ENCODE peak calls at places on chromosome 4, in nine cellular contexts. T is A549, J is lower leg skin, Y is erythroblast, A is HCT116, R is Peyer's patch, P is testis, V is ovary, O is GM12892. N is an unnamed sample.

GRCh38 chr4:654871-655734 is 19.0 kb downstream of the ATP5ME start:
- DNase-seq in T (no peak), J (no peak), Y (no peak), A (no peak), R (no peak), P (no peak), V (no peak), O (no peak), N (no peak)

GRCh38 chr4:187209921-187210613 is 486.4 kb upstream of the FAT1 start:
- DNase-seq in T (no peak), J (no peak), Y (no peak), A (no peak), R (no peak), P (peak; percentile 39), V (peak; percentile 24), O (no peak), N (no peak)

GRCh38 chr4:150889306-150889705 is 125.8 kb downstream of the LRBA start:
- DNase-seq in T (no peak), J (no peak), Y (no peak), A (no peak), R (no peak), P (no peak), V (no peak), O (no peak), N (no peak)

GRCh38 chr4:8728536-8729407 is 136.2 kb downstream of the CPZ start:
- DNase-seq in T (no peak), J (peak; percentile 70), Y (no peak), A (no peak), R (peak; percentile 8), P (no peak), V (no peak), O (no peak), N (no peak)

GRCh38 chr4:53477038-53477565 is 99.7 kb downstream of the FIP1L1 start:
- DNase-seq in T (no peak), J (no peak), Y (no peak), A (no peak), R (no peak), P (no peak), V (no peak), O (no peak), N (no peak)

GRCh38 chr4:154660052-154660451 is 47.6 kb upstream of the FGG start:
- DNase-seq in T (no peak), J (no peak), Y (no peak), A (no peak), R (no peak), P (peak; percentile 57), V (no peak), O (no peak), N (no peak)

GRCh38 chr4:76526585-76526990 is 91.6 kb downstream of the SHROOM3 start:
- DNase-seq in T (no peak), J (no peak), Y (no peak), A (no peak), R (no peak), P (no peak), V (no peak), O (no peak), N (no peak)

GRCh38 chr4:124060261-124060918 is 652.1 kb downstream of the ANKRD50 start:
- DNase-seq in T (no peak), J (peak; percentile 85), Y (no peak), A (no peak), R (no peak), P (peak; percentile 78), V (peak; percentile 53), O (no peak), N (no peak)

GRCh38 chr4:150126880-150127236 is 48.6 kb downstream of the DCLK2 start:
- DNase-seq in T (no peak), J (no peak), Y (no peak), A (no peak), R (no peak), P (no peak), V (no peak), O (no peak), N (no peak)

GRCh38 chr4:5708171-5708828 is at the start of gene EVC2:
- DNase-seq in T (peak; percentile 13), J (peak; percentile 96), Y (no peak), A (no peak), R (peak; percentile 34), P (peak; percentile 74), V (peak; percentile 85), O (no peak), N (no peak)

GRCh38 chr4:135510582-135510981 is 1309.0 kb upstream of the PABPC4L start:
- DNase-seq in T (no peak), J (no peak), Y (no peak), A (no peak), R (no peak), P (no peak), V (no peak), O (no peak), N (no peak)

GRCh38 chr4:7911044-7911578 is 28.6 kb downstream of the AFAP1 start:
- DNase-seq in T (no peak), J (no peak), Y (no peak), A (no peak), R (no peak), P (no peak), V (no peak), O (no peak), N (no peak)

GRCh38 chr4:83657336-83657735 is 121.4 kb downstream of the GPAT3 start:
- DNase-seq in T (no peak), J (no peak), Y (no peak), A (no peak), R (no peak), P (no peak), V (no peak), O (no peak), N (no peak)

GRCh38 chr4:127574643-127575042 is 58.1 kb upstream of the INTU start:
- DNase-seq in T (no peak), J (no peak), Y (no peak), A (no peak), R (no peak), P (no peak), V (no peak), O (no peak), N (no peak)

GRCh38 chr4:189059996-189060570 is 880.6 kb upstream of the FRG1 start:
- DNase-seq in T (no peak), J (no peak), Y (no peak), A (no peak), R (no peak), P (no peak), V (no peak), O (no peak), N (no peak)

DNA sequence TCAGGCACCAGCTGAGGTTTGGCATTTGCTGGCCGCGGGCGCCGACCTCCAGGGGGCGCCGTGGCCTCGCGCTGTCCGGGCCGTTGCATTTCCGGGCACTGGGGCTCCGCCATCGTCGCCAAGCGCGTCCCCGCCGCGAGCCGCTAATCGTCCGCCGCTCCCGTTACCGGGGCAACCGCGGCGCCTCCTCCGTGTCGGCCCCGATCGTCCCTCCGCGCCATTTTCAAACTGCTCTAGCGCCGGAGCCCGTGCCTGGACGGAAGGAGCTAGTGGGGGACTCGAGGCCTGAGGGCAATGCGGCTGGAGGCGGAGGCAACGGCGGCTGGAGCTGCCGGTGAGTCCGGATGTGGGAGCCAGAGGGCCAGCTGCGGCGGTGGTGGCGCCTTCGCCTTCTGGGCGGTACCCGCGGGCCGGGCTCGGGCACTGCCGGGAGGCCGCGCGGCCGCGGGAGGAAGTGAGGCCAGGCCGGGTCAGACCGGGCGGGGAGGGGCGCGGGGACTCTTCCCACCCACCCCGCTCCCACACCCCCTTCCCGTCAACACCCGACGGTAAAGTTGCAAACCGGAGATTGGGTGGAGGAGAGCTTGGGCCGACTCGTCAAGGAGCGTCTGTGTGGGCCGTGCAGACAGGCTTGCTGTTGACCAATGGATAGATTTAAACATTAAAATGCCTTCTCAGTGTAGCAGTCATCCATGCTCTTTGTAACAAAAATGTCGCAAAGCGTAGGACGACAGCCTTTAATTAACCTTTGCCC is at the start of gene CEP135:
- DNase-seq in T (peak; percentile 58), J (peak; percentile 98), Y (peak; percentile 98), A (peak; percentile 77), R (peak; percentile 89), P (peak; percentile 95), V (peak; percentile 93), O (peak; percentile 73), N (peak; percentile 47)
- TF ChIP-seq POLR2A in T (peak; percentile 46), J (no peak), Y (peak; percentile 75), A (peak; percentile 49), R (no peak), P (no peak), V (no peak), O (peak; percentile 89), N (peak; percentile 69)

DNA sequence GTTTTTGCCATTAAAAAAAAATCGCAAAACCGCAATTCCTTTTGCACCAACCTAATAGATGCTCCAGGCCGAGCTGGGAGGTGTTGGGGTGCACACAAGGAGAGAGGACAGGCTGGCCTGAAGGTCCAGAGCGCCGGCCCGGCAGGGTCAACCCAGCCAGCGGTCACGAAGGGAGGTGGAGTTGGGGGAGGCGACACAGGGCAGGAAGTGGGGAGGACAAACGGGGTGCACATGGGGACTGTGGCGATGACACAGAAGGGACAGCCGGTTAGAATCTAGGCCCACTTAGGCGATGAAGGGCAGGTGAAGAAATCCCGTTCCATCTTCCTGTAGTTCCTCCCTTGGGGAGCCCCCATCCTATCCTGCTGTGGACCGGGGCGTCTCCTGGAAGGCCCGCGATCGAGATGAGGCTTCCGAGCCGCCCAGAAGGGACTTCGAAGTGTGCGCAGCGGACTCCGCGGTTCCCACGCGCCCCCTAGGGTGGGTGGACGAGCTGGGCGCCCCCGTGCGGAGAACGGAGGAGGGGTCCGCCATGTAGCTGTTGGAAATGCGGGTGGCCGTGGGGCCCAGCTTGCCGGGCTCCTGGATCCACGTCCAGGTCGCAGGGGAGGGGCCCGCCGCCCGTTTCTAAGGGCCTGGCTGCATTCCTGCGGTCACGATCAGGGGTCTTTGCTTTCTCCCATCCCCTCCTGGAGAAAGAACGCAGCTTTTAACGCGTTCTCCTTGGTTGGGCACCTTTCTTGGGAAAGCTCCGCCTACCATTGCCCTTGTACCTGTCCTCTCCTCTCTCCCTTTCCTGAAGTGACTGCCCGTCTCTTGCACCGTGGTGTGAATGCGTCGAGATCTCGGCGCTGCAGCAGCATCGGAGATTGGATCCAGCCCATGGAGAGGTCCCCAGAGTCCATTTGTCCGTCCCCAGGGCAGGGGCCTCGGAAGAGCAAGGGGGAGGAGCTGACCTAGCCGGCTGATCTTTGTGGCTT is 17.0 kb upstream of the HPF1 start:
- DNase-seq in T (no peak), J (no peak), Y (peak; percentile 61), A (no peak), R (no peak), P (peak; percentile 47), V (no peak), O (no peak), N (no peak)
- TF ChIP-seq POLR2A in T (no peak), J (no peak), Y (no peak), A (no peak), R (no peak), P (no peak), V (no peak), O (no peak), N (no peak)

DNA sequence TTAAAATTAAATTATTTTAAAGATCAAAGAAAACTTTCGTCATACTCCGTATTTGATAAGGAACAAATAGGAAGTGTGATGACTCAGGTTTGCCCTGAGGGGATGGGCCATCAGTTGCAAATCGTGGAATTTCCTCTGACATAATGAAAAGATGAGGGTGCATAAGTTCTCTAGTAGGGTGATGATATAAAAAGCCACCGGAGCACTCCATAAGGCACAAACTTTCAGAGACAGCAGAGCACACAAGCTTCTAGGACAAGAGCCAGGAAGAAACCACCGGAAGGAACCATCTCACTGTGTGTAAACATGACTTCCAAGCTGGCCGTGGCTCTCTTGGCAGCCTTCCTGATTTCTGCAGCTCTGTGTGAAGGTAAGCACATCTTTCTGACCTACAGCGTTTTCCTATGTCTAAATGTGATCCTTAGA is at the start of gene CXCL8:
- DNase-seq in T (peak; percentile 37), J (peak; percentile 88), Y (peak; percentile 28), A (peak; percentile 76), R (peak; percentile 20), P (peak; percentile 52), V (peak; percentile 18), O (no peak), N (peak; percentile 8)
- TF ChIP-seq POLR2A in T (no peak), J (no peak), Y (peak; percentile 82), A (no peak), R (no peak), P (no peak), V (no peak), O (no peak), N (no peak)

GRCh38 chr4:186191266-186192067 is at the start of gene CYP4V2:
- DNase-seq in T (peak; percentile 42), J (peak; percentile 95), Y (peak; percentile 87), A (peak; percentile 51), R (peak; percentile 83), P (peak; percentile 80), V (peak; percentile 83), O (peak; percentile 82), N (peak; percentile 63)
- TF ChIP-seq POLR2A in T (peak; percentile 21), J (no peak), Y (peak; percentile 61), A (peak; percentile 53), R (peak; percentile 77), P (no peak), V (peak; percentile 57), O (peak; percentile 64), N (peak; percentile 58)